ENCODE peak calls at places on chromosomes 3 and 15, in seven cellular contexts. G is upper lobe of right lung, I is HCT116, L is adipocyte, R is GM23248, A is Caco-2, J is PC-9. Y is an unnamed sample.
A peak's percentile ranks its signal among the peaks of the same experiment; 100 is the strongest.

GRCh38 chr15:57003418-57003817 is 85.0 kb downstream of the TCF12 start:
- DNase-seq in G (no peak), I (no peak), L (peak; percentile 74), R (peak; percentile 90), A (no peak), J (no peak), Y (no peak)

GRCh38 chr3:60579734-60580133 is 671.5 kb downstream of the FHIT start:
- DNase-seq in G (no peak), I (no peak), L (peak; percentile 19), R (peak; percentile 94), A (no peak), J (peak; percentile 35), Y (no peak)

GRCh38 chr3:37197810-37198371 is 23.5 kb upstream of the LRRFIP2 start:
- DNase-seq in G (no peak), I (peak; percentile 39), L (peak; percentile 70), R (peak; percentile 76), A (no peak), J (no peak), Y (no peak)

GRCh38 chr3:138608322-138609214 is at the start of gene FAIM:
- DNase-seq in G (peak; percentile 92), I (peak; percentile 46), L (peak; percentile 68), R (peak; percentile 85), A (peak; percentile 78), J (peak; percentile 47), Y (peak; percentile 79)

GRCh38 chr3:94032187-94032586 is 3.8 kb upstream of the STX19 start:
- DNase-seq in G (no peak), I (no peak), L (peak; percentile 3), R (peak; percentile 21), A (no peak), J (no peak), Y (no peak)

GRCh38 chr3:160343132-160343531 is 55.9 kb downstream of the IFT80 start:
- DNase-seq in G (no peak), I (no peak), L (peak; percentile 74), R (peak; percentile 69), A (no peak), J (no peak), Y (no peak)

GRCh38 chr15:66132251-66132816 is 121.2 kb downstream of the MEGF11 start:
- DNase-seq in G (no peak), I (no peak), L (no peak), R (no peak), A (no peak), J (no peak), Y (no peak)

GRCh38 chr3:48429416-48430358 is at the start of gene PLXNB1:
- DNase-seq in G (peak; percentile 93), I (no peak), L (peak; percentile 70), R (peak; percentile 55), A (peak; percentile 96), J (peak; percentile 74), Y (peak; percentile 81)

GRCh38 chr3:197472151-197472550 is 83.6 kb downstream of the BDH1 start:
- DNase-seq in G (peak; percentile 20), I (no peak), L (no peak), R (no peak), A (no peak), J (no peak), Y (no peak)

GRCh38 chr3:134697830-134698699 is 47.2 kb upstream of the KY start:
- DNase-seq in G (no peak), I (no peak), L (no peak), R (no peak), A (no peak), J (no peak), Y (no peak)
- H3K4me1 ChIP-seq in G (no peaks in the 10 kb centered on the region), I (no peaks in the 10 kb centered on the region), L (no peaks in the 10 kb centered on the region), R (peaks cover 7% of the 10 kb centered on the region), A (no peaks in the 10 kb centered on the region), J (no peaks in the 10 kb centered on the region), Y (no peaks in the 10 kb centered on the region)

GRCh38 chr3:154510780-154511179 is 80.8 kb upstream of the GPR149 start:
- DNase-seq in G (no peak), I (no peak), L (no peak), R (no peak), A (no peak), J (no peak), Y (no peak)
- H3K36me3 ChIP-seq in G (no peaks in the 10 kb centered on the region), I (no peaks in the 10 kb centered on the region), L (no peaks in the 10 kb centered on the region), R (no peaks in the 10 kb centered on the region), A (no peaks in the 10 kb centered on the region), J (no peaks in the 10 kb centered on the region), Y (no peaks in the 10 kb centered on the region)

GRCh38 chr3:119649764-119650163 is 10.6 kb downstream of the POPDC2 start:
- DNase-seq in G (no peak), I (no peak), L (no peak), R (no peak), A (no peak), J (no peak), Y (no peak)
- H3K4me1 ChIP-seq in G (peaks cover 28% of the 10 kb centered on the region), I (no peaks in the 10 kb centered on the region), L (peaks cover 21% of the 10 kb centered on the region), R (no peaks in the 10 kb centered on the region), A (peaks cover 8% of the 10 kb centered on the region), J (no peaks in the 10 kb centered on the region), Y (peaks cover 6% of the 10 kb centered on the region)

GRCh38 chr15:98548172-98548971 is 100.0 kb upstream of the IGF1R start:
- DNase-seq in G (peak; percentile 84), I (no peak), L (peak; percentile 86), R (peak; percentile 62), A (peak; percentile 38), J (no peak), Y (peak; percentile 69)

GRCh38 chr15:98547255-98547654 is 101.1 kb upstream of the IGF1R start:
- DNase-seq in G (no peak), I (no peak), L (peak; percentile 17), R (no peak), A (no peak), J (no peak), Y (no peak)

GRCh38 chr15:98547741-98548166 is 100.6 kb upstream of the IGF1R start:
- DNase-seq in G (no peak), I (no peak), L (peak; percentile 69), R (peak; percentile 30), A (no peak), J (no peak), Y (no peak)

GRCh38 chr15:98549003-98549402 is 99.3 kb upstream of the IGF1R start:
- DNase-seq in G (no peak), I (no peak), L (no peak), R (no peak), A (no peak), J (no peak), Y (no peak)

DNA sequence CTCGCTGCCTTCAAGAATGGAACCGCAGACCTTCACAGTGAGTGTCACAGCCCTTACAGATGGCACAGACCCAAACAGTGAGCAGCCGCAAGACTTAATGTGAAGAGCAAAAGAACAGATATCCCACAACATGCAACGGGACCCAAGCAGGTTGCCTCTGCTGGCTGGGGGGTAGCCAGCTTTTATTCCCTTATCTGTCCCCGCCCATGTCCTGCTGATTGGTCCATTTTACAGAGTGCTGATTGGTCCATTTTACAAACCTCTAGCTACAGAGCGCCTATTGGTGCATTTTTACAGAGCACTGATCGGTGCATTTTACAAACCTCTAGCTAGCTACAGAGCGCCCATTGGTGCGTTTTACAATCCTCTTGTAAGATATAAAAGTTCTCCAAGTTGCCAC is 102.0 kb upstream of the IGF1R start:
- DNase-seq in G (no peak), I (no peak), L (no peak), R (no peak), A (no peak), J (no peak), Y (no peak)
- H3K36me3 ChIP-seq in G (no peaks in the 10 kb centered on the region), I (no peaks in the 10 kb centered on the region), L (no peaks in the 10 kb centered on the region), R (no peaks in the 10 kb centered on the region), A (no peaks in the 10 kb centered on the region), J (no peaks in the 10 kb centered on the region), Y (no peaks in the 10 kb centered on the region)

GRCh38 chr3:69970827-69971226 is 28.7 kb upstream of the SAMMSON start:
- DNase-seq in G (no peak), I (no peak), L (no peak), R (no peak), A (no peak), J (no peak), Y (peak; percentile 19)
- H3K4me1 ChIP-seq in G (no peaks in the 10 kb centered on the region), I (no peaks in the 10 kb centered on the region), L (no peaks in the 10 kb centered on the region), R (no peaks in the 10 kb centered on the region), A (no peaks in the 10 kb centered on the region), J (no peaks in the 10 kb centered on the region), Y (no peaks in the 10 kb centered on the region)

GRCh38 chr15:89377842-89378698 is 43.4 kb upstream of the POLG start:
- DNase-seq in G (no peak), I (no peak), L (peak; percentile 17), R (peak; percentile 36), A (no peak), J (peak; percentile 55), Y (no peak)
- H3K36me3 ChIP-seq in G (no peaks in the 10 kb centered on the region), I (no peaks in the 10 kb centered on the region), L (no peaks in the 10 kb centered on the region), R (no peaks in the 10 kb centered on the region), A (no peaks in the 10 kb centered on the region), J (no peaks in the 10 kb centered on the region), Y (no peaks in the 10 kb centered on the region)

GRCh38 chr15:84911879-84912660 is 27.6 kb downstream of the SLC28A1 start:
- DNase-seq in G (no peak), I (peak; percentile 71), L (peak; percentile 95), R (peak; percentile 98), A (no peak), J (peak; percentile 99), Y (peak; percentile 80)
- H3K4me1 ChIP-seq in G (peaks cover 20% of the 10 kb centered on the region), I (peaks cover 44% of the 10 kb centered on the region), L (peaks cover 45% of the 10 kb centered on the region), R (peaks cover 44% of the 10 kb centered on the region), A (peaks cover 36% of the 10 kb centered on the region), J (peaks cover 77% of the 10 kb centered on the region), Y (peaks cover 61% of the 10 kb centered on the region)

GRCh38 chr15:90760661-90761232 is 43.6 kb downstream of the BLM start:
- DNase-seq in G (no peak), I (no peak), L (no peak), R (no peak), A (no peak), J (no peak), Y (no peak)
- H3K36me3 ChIP-seq in G (no peaks in the 10 kb centered on the region), I (peaks cover 22% of the 10 kb centered on the region), L (no peaks in the 10 kb centered on the region), R (no peaks in the 10 kb centered on the region), A (no peaks in the 10 kb centered on the region), J (no peaks in the 10 kb centered on the region), Y (no peaks in the 10 kb centered on the region)

GRCh38 chr3:71438904-71439303 is 144.6 kb downstream of the FOXP1 start:
- DNase-seq in G (no peak), I (no peak), L (no peak), R (no peak), A (no peak), J (no peak), Y (no peak)
- H3K4me1 ChIP-seq in G (peaks cover 37% of the 10 kb centered on the region), I (no peaks in the 10 kb centered on the region), L (no peaks in the 10 kb centered on the region), R (peaks cover 8% of the 10 kb centered on the region), A (no peaks in the 10 kb centered on the region), J (no peaks in the 10 kb centered on the region), Y (no peaks in the 10 kb centered on the region)

Y was measured in body of pancreas.